ENCODE peak calls at places on chromosomes 1 and 21, in nine cellular contexts. K, D, F, I, X, H, M, Y and Z are unnamed samples.

GRCh38 chr1:181028241-181029014 is 5.4 kb upstream of the MR1 start:
- DNase-seq in K (no peak), D (no peak), F (no peak), I (no peak), X (no peak), H (no peak), M (no peak), Y (no peak), Z (no peak)

GRCh38 chr1:160007577-160008200 is 24.1 kb downstream of the PIGM start:
- DNase-seq in K (no peak), D (no peak), F (peak; percentile 22), I (no peak), X (no peak), H (peak; percentile 52), M (no peak), Y (no peak), Z (no peak)

GRCh38 chr1:31715097-31715872 is 11.5 kb upstream of the COL16A1 start:
- DNase-seq in K (no peak), D (peak; percentile 64), F (no peak), I (no peak), X (no peak), H (peak; percentile 54), M (no peak), Y (peak; percentile 96), Z (peak; percentile 96)

GRCh38 chr1:89724369-89725015 is 91.6 kb downstream of the LRRC8C start:
- DNase-seq in K (no peak), D (no peak), F (peak; percentile 69), I (no peak), X (no peak), H (no peak), M (peak; percentile 10), Y (peak; percentile 43), Z (peak; percentile 38)

GRCh38 chr21:46322351-46323226 is 1.1 kb downstream of the C21orf58 start:
- DNase-seq in K (no peak), D (no peak), F (peak; percentile 22), I (no peak), X (no peak), H (no peak), M (no peak), Y (peak; percentile 46), Z (no peak)

GRCh38 chr1:60878323-60878722 is 204.0 kb upstream of the NFIA start:
- DNase-seq in K (no peak), D (no peak), F (no peak), I (no peak), X (no peak), H (no peak), M (no peak), Y (no peak), Z (no peak)

GRCh38 chr1:244224487-244225430 is 173.7 kb downstream of the ZBTB18 start:
- DNase-seq in K (no peak), D (no peak), F (peak; percentile 93), I (no peak), X (no peak), H (no peak), M (no peak), Y (peak; percentile 79), Z (peak; percentile 44)

GRCh38 chr1:42320689-42321088 is 14.3 kb downstream of the FOXJ3 start:
- DNase-seq in K (no peak), D (no peak), F (no peak), I (no peak), X (no peak), H (no peak), M (no peak), Y (no peak), Z (no peak)

GRCh38 chr1:201169203-201169602 is 14.9 kb upstream of the TMEM9 start:
- DNase-seq in K (no peak), D (no peak), F (no peak), I (no peak), X (no peak), H (no peak), M (no peak), Y (no peak), Z (no peak)

GRCh38 chr1:212124891-212125582 is 89.5 kb downstream of the DTL start:
- DNase-seq in K (no peak), D (no peak), F (peak; percentile 20), I (no peak), X (no peak), H (no peak), M (no peak), Y (no peak), Z (no peak)

GRCh38 chr1:54543729-54544496 is 4.1 kb upstream of the ACOT11 start:
- DNase-seq in K (no peak), D (no peak), F (peak; percentile 60), I (no peak), X (no peak), H (no peak), M (no peak), Y (no peak), Z (no peak)

GRCh38 chr1:26789953-26790352 is 2.2 kb downstream of the PIGV start:
- DNase-seq in K (no peak), D (no peak), F (no peak), I (no peak), X (peak; percentile 10), H (no peak), M (no peak), Y (no peak), Z (no peak)

GRCh38 chr1:115649964-115650363 is 8.2 kb downstream of the VANGL1 start:
- DNase-seq in K (no peak), D (no peak), F (no peak), I (no peak), X (no peak), H (no peak), M (no peak), Y (no peak), Z (no peak)

GRCh38 chr1:12480748-12481362 is 137.2 kb downstream of the DHRS3 start:
- DNase-seq in K (no peak), D (no peak), F (peak; percentile 48), I (no peak), X (no peak), H (no peak), M (no peak), Y (no peak), Z (no peak)

GRCh38 chr1:25890249-25891034 is 14.9 kb upstream of the PAQR7 start:
- DNase-seq in K (no peak), D (peak; percentile 40), F (no peak), I (no peak), X (no peak), H (no peak), M (no peak), Y (no peak), Z (no peak)

GRCh38 chr1:54671985-54672608 is 30.5 kb downstream of the MROH7 start:
- DNase-seq in K (peak; percentile 45), D (peak; percentile 37), F (peak; percentile 51), I (peak; percentile 29), X (peak; percentile 36), H (peak; percentile 36), M (peak; percentile 14), Y (no peak), Z (no peak)

GRCh38 chr1:162387226-162388082 is 5.9 kb downstream of the C1orf226 start:
- DNase-seq in K (no peak), D (no peak), F (no peak), I (no peak), X (no peak), H (no peak), M (no peak), Y (no peak), Z (no peak)

GRCh38 chr1:14549897-14550635 is 48.4 kb upstream of the KAZN start:
- DNase-seq in K (no peak), D (no peak), F (no peak), I (no peak), X (no peak), H (no peak), M (no peak), Y (no peak), Z (no peak)